ENCODE peak calls at places on chromosomes 11 and 22, in four cellular contexts. I is GM23248, R is heart left ventricle, E is SJSA1. D is an unnamed sample. For H3K4me1 and H3K36me3, the result is how much of the 10 kb centered on the place peaks cover.

GRCh38 chr11:119684361-119685072 is 44.5 kb downstream of the NECTIN1 start:
- DNase-seq in I (peak), E (peak), R (no peak), D (no peak)

GRCh38 chr11:66071326-66071870 is 1.3 kb downstream of the PACS1 start:
- DNase-seq in E (peak), I (peak), R (no peak), D (no peak)

GRCh38 chr11:95789506-95790122 is at the start of gene FAM76B:
- DNase-seq in I (peak), R (peak), E (peak), D (peak)

GRCh38 chr22:36009085-36009484 is 19.5 kb downstream of the RBFOX2 start:
- DNase-seq in I (peak), E (no peak), R (no peak), D (no peak)

GRCh38 chr11:3969613-3970012 is 114.1 kb downstream of the STIM1 start:
- DNase-seq in I (no peak), R (no peak), E (no peak), D (no peak)

GRCh38 chr11:96054870-96055705 is 131.2 kb upstream of the MTMR2 start:
- DNase-seq in E (no peak), R (no peak), I (peak), D (no peak)

GRCh38 chr11:43933608-43934358 is 8.7 kb upstream of the C11orf96 start:
- DNase-seq in I (peak), R (no peak), E (peak), D (no peak)

GRCh38 chr11:106091480-106092123 is 14.1 kb downstream of the AASDHPPT start:
- DNase-seq in I (peak), E (no peak), R (no peak), D (no peak)

GRCh38 chr11:31355131-31355530 is 14.4 kb downstream of the DCDC1 start:
- DNase-seq in I (peak), R (no peak), E (no peak), D (no peak)

GRCh38 chr11:9535189-9535781 is 38.2 kb upstream of the WEE1 start:
- DNase-seq in R (peak), E (no peak), I (peak), D (peak)

GRCh38 chr11:94501522-94501921 is 7.7 kb downstream of the ANKRD49 start:
- DNase-seq in I (no peak), E (no peak), R (no peak), D (no peak)

GRCh38 chr22:43333978-43334377 is 9.2 kb downstream of the SCUBE1 start:
- DNase-seq in E (no peak), R (no peak), I (no peak), D (no peak)

GRCh38 chr22:47443836-47444745 is 681.6 kb downstream of the TBC1D22A start:
- DNase-seq in I (no peak), R (no peak), E (no peak), D (no peak)

GRCh38 chr11:60866911-60867870 is at the start of gene ZP1:
- DNase-seq in R (no peak), I (no peak), E (no peak), D (peak)

GRCh38 chr11:63887600-63887999 is 29.4 kb downstream of the RCOR2 start:
- DNase-seq in R (no peak), E (no peak), I (no peak), D (no peak)

GRCh38 chr11:117408356-117408755 is 80.7 kb downstream of the CEP164 start:
- DNase-seq in E (no peak), I (no peak), R (no peak), D (no peak)

GRCh38 chr22:33787645-33788456 is 132.4 kb downstream of the LARGE1 start:
- DNase-seq in I (no peak), E (no peak), R (no peak), D (no peak)

GRCh38 chr11:19800714-19801519 is 88.3 kb downstream of the NAV2 start:
- DNase-seq in I (no peak), E (no peak), R (no peak), D (no peak)

GRCh38 chr11:60252208-60252566 is 9.2 kb upstream of the MS4A4E start:
- DNase-seq in R (no peak), E (no peak), I (no peak), D (no peak)

GRCh38 chr11:133834399-133835257 is 10.7 kb downstream of the SPATA19 start:
- DNase-seq in E (no peak), R (no peak), I (no peak), D (no peak)

GRCh38 chr11:61418136-61418535 is 11.6 kb downstream of the CPSF7 start:
- DNase-seq in E (no peak), R (no peak), I (peak), D (no peak)

GRCh38 chr11:75275581-75275980 is 35.0 kb downstream of the TPBGL start:
- DNase-seq in E (no peak), I (no peak), R (peak), D (peak)

GRCh38 chr22:23088199-23088604 is 17.9 kb downstream of the GNAZ start:
- DNase-seq in I (no peak), R (no peak), E (no peak), D (no peak)

GRCh38 chr11:132490976-132491375 is 1041.3 kb downstream of the OPCML start:
- DNase-seq in E (no peak), R (no peak), I (peak), D (no peak)

GRCh38 chr11:45169310-45170072 is 23.1 kb downstream of the PRDM11 start:
- DNase-seq in I (no peak), E (no peak), R (no peak), D (no peak)

GRCh38 chr11:27395556-27396258 is 32.7 kb upstream of the CCDC34 start:
- DNase-seq in I (peak), E (peak), R (no peak), D (no peak)

GRCh38 chr11:80727315-80727714 is 1286.5 kb upstream of the TENM4 start:
- DNase-seq in I (peak), E (no peak), R (no peak), D (no peak)

GRCh38 chr11:47961383-47961782 is 19.0 kb upstream of the PTPRJ start:
- DNase-seq in R (no peak), E (no peak), I (no peak), D (peak)

GRCh38 chr11:80502511-80502910 is 1061.7 kb upstream of the TENM4 start:
- DNase-seq in E (no peak), I (no peak), R (no peak), D (no peak)

GRCh38 chr11:61141601-61142028 is 19.6 kb downstream of the VPS37C start:
- DNase-seq in E (no peak), R (no peak), I (no peak), D (no peak)

GRCh38 chr11:6647282-6647679 is 8.3 kb downstream of the DCHS1 start:
- DNase-seq in E (no peak), R (peak), I (peak), D (no peak)

GRCh38 chr11:13358871-13359270 is 81.3 kb downstream of the BMAL1 start:
- DNase-seq in R (no peak), I (peak), E (no peak), D (no peak)

GRCh38 chr11:28366549-28367341 is 258.6 kb downstream of the METTL15 start:
- DNase-seq in R (no peak), E (no peak), I (no peak), D (no peak)

GRCh38 chr11:69094111-69094914 is 45.6 kb downstream of the TPCN2 start:
- DNase-seq in E (no peak), I (no peak), R (no peak), D (peak)

GRCh38 chr11:46615756-46616155 is 1.3 kb downstream of the HARBI1 start:
- DNase-seq in E (no peak), I (peak), R (no peak), D (no peak)

GRCh38 chr11:61803889-61804647 is 11.4 kb downstream of the FEN1 start:
- DNase-seq in R (no peak), E (no peak), I (no peak), D (no peak)

GRCh38 chr11:81007046-81007445 is 1566.2 kb upstream of the TENM4 start:
- DNase-seq in I (peak), R (no peak), E (no peak), D (no peak)

GRCh38 chr11:77107950-77108349 is 5.3 kb downstream of the OMP start:
- DNase-seq in R (peak), E (peak), I (peak), D (no peak)
- H3K4me1 ChIP-seq in R (under half), E (under half), I (under half), D (under half)

DNA sequence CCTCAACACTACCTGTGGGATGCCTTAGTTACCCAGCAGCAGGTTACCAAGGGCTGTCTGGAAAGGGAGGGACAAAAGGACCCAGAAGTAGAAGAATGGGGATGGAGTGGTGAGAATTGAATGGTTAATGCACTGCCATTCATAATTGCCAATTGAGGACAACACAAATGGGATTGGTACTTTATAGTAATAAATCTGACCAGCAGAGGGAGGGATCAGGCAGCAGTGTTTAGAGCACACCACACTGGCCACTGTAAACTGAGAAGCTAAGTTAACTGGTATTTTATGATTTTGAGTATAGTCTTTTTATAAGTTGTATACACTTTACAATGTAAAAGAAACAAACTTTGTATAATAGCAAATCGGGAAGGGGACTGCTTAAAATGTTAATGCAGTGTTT is 10.7 kb downstream of the TBRG1 start:
- DNase-seq in R (no peak), E (no peak), I (peak), D (no peak)
- H3K36me3 ChIP-seq in R (under half), E (under half), I (half or more), D (half or more)

DNA sequence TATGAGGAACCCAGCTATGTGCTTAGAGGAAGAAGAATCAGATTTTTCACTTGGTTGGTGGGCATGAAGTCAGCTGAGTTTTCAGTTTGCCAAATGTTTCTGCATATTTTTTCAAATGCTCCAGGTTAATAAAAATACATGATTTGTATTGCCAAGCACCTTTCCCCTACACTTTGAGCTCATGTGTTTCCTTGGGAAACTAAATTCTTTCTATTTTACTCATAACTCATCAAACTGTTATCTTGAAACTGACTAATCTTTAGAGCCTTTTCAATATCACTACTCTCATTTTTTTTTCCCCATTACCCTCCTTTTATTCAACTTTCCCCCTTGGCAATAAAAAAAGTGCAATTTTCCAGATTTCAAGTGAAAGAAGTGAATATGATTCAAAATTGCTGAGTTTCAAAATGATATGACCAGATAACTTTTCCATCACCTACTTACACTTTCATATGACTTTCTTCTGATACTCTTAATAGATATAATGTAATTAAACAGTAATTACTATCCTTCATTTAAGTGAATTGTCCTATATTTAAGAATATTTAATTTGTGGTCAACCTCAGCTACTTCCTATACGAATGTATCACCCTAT is 91.9 kb upstream of the SOX6 start:
- DNase-seq in I (no peak), E (no peak), R (no peak), D (no peak)
- H3K4me1 ChIP-seq in I (under half), E (under half), R (under half), D (under half)

GRCh38 chr11:73860202-73860601 is 16.4 kb downstream of the COA4 start:
- DNase-seq in R (no peak), E (no peak), I (no peak), D (no peak)

GRCh38 chr11:73866586-73866996 is 10.1 kb downstream of the COA4 start:
- DNase-seq in R (no peak), I (peak), E (no peak), D (no peak)

GRCh38 chr11:73859671-73860070 is 17.0 kb downstream of the COA4 start:
- DNase-seq in E (no peak), I (peak), R (no peak), D (no peak)

GRCh38 chr11:73866095-73866579 is 10.5 kb downstream of the COA4 start:
- DNase-seq in I (peak), R (no peak), E (no peak), D (no peak)

DNA sequence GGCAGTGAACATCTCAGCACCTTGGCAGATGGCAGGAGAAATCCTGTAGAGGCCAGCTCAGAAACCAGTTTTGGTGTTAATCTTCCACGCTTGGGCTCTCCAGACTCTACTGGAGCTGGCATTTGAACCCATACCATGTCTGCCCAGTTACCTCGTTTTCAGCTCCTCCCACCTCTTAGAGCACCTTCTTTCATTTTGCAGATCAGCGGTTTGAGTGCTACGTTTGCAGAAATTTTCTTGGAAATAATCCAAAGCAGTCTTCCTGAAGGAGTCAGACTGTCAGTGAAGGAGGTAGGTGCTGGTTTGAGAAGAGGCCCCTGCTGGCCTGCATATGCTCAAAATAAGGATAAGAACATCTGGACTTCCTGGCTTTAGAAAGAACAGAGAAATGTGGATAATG is 13.7 kb downstream of the COA4 start:
- DNase-seq in R (no peak), I (no peak), E (no peak), D (no peak)
- H3K36me3 ChIP-seq in R (under half), I (under half), E (under half), D (under half)

DNA sequence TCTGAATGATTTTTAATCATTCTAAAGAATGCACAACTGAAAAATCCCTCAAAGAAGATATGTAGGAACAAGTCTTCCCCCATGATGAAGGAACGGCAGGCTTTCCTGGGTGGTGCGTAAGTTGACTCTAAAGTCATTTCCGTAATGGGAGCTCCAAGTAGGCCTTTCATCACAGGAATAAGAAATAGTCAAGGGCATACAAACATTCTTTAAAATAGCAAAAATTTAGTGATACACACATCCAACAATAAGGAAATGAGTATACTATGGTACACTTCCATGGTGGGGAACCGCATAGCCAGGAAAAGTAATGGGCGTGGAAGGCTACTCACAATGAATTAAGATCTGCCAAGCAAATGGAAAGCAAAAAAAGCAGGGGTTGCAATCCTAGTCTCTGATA is 10.7 kb downstream of the CD59 start:
- DNase-seq in E (no peak), R (no peak), I (no peak), D (no peak)
- H3K4me1 ChIP-seq in E (half or more), R (half or more), I (half or more), D (half or more)

DNA sequence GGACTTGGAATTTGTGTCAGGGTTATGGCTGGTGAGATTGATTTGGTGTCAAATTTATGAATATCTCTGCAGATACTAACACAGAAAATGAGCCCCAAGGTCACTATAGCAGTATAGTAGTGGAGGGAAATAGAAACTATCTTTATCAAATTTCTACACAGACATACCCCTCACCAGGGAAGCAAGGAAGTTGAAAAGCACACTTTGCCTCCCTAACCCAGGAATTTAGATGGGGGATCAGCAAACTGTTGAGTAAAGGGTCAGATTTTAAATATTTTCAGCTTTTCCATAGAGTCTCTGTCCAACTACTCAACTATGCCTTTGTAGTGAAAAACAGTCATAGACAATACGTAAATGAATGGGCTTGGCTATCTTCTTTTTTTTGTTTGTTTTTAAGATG is 12.8 kb downstream of the CRKL start:
- DNase-seq in R (no peak), I (no peak), E (no peak), D (no peak)
- H3K36me3 ChIP-seq in R (under half), I (under half), E (under half), D (under half)

GRCh38 chr11:114075891-114076441 is 16.5 kb downstream of the ZBTB16 start:
- DNase-seq in I (peak), R (no peak), E (no peak), D (no peak)
- H3K4me1 ChIP-seq in I (under half), R (half or more), E (under half), D (half or more)

DNA sequence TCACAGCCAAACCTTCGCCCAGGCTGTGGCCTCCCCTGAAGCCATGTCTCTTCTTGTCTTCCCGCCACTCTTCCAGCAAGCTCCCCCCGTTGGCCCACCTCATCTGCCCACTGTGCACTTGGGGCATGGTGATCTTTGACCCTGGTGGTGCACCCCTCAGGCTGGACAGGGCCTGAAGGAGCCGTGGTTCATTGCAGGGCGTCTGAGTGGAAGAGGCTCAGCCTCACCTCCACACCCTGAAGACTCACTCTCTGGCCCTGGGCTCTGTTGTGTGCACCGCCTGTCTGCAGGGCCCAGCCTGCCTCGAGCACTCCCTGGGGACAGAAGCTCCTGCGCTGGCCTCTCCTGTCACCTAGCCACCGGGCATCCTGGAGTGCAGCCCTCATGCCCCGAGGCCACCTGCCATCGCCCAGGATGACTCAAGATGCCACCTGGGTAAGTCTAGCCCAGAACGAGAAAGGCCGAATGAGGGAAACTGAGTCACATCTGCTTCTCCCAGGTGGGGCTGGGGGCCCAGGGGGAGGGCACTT is 40.8 kb upstream of the PPARA start:
- DNase-seq in E (no peak), R (no peak), I (peak), D (no peak)
- H3K36me3 ChIP-seq in E (half or more), R (under half), I (under half), D (half or more)